ENCODE peak calls at places on chromosomes 1 and 21, in seven cellular contexts. One of them, this sample, is unnamed.

GRCh38 chr1:37323486-37324377 is 150.6 kb upstream of the ZC3H12A start:
- DNase-seq in GM06990: no peak
- DNase-seq in nephron progenitor cell: peak
- DNase-seq in dorsolateral prefrontal cortex: no peak
- DNase-seq in coronary artery: no peak
- DNase-seq in A549: peak
- DNase-seq in OCI-LY7: peak
- DNase-seq in this sample: peak

GRCh38 chr1:243268751-243269460 is 13.1 kb downstream of the SDCCAG8 start:
- DNase-seq in GM06990: no peak
- DNase-seq in nephron progenitor cell: no peak
- DNase-seq in dorsolateral prefrontal cortex: no peak
- DNase-seq in coronary artery: no peak
- DNase-seq in A549: peak
- DNase-seq in OCI-LY7: no peak
- DNase-seq in this sample: no peak

GRCh38 chr1:186617860-186618780 is 62.1 kb downstream of the PTGS2 start:
- DNase-seq in GM06990: peak
- DNase-seq in nephron progenitor cell: no peak
- DNase-seq in dorsolateral prefrontal cortex: no peak
- DNase-seq in coronary artery: peak
- DNase-seq in A549: peak
- DNase-seq in OCI-LY7: peak
- DNase-seq in this sample: no peak

GRCh38 chr1:64934115-64934880 is 32.1 kb downstream of the JAK1 start:
- DNase-seq in GM06990: no peak
- DNase-seq in nephron progenitor cell: no peak
- DNase-seq in dorsolateral prefrontal cortex: no peak
- DNase-seq in coronary artery: no peak
- DNase-seq in A549: peak
- DNase-seq in OCI-LY7: no peak
- DNase-seq in this sample: no peak

GRCh38 chr1:212608209-212608955 is at the start of gene ATF3:
- DNase-seq in GM06990: peak
- DNase-seq in nephron progenitor cell: peak
- DNase-seq in dorsolateral prefrontal cortex: peak
- DNase-seq in coronary artery: peak
- DNase-seq in A549: peak
- DNase-seq in OCI-LY7: peak
- DNase-seq in this sample: peak

GRCh38 chr1:178870944-178871343 is at the start of gene ANGPTL1:
- DNase-seq in GM06990: no peak
- DNase-seq in nephron progenitor cell: no peak
- DNase-seq in dorsolateral prefrontal cortex: no peak
- DNase-seq in coronary artery: no peak
- DNase-seq in A549: no peak
- DNase-seq in OCI-LY7: no peak
- DNase-seq in this sample: peak

GRCh38 chr1:94962745-94963265 is 35.9 kb upstream of the CNN3 start:
- DNase-seq in GM06990: peak
- DNase-seq in nephron progenitor cell: no peak
- DNase-seq in dorsolateral prefrontal cortex: no peak
- DNase-seq in coronary artery: no peak
- DNase-seq in A549: no peak
- DNase-seq in OCI-LY7: peak
- DNase-seq in this sample: no peak

GRCh38 chr1:221284028-221284427 is 404.8 kb downstream of the HLX start:
- DNase-seq in GM06990: no peak
- DNase-seq in nephron progenitor cell: no peak
- DNase-seq in dorsolateral prefrontal cortex: no peak
- DNase-seq in coronary artery: no peak
- DNase-seq in A549: no peak
- DNase-seq in OCI-LY7: no peak
- DNase-seq in this sample: no peak

GRCh38 chr1:205714190-205714905 is 34.0 kb upstream of the SLC45A3 start:
- DNase-seq in GM06990: no peak
- DNase-seq in nephron progenitor cell: no peak
- DNase-seq in dorsolateral prefrontal cortex: no peak
- DNase-seq in coronary artery: no peak
- DNase-seq in A549: peak
- DNase-seq in OCI-LY7: no peak
- DNase-seq in this sample: no peak

GRCh38 chr21:40625991-40626390 is 221.0 kb downstream of the DSCAM start:
- DNase-seq in GM06990: no peak
- DNase-seq in nephron progenitor cell: no peak
- DNase-seq in dorsolateral prefrontal cortex: no peak
- DNase-seq in coronary artery: no peak
- DNase-seq in A549: no peak
- DNase-seq in OCI-LY7: no peak
- DNase-seq in this sample: no peak

GRCh38 chr1:1041092-1041503 is 21.2 kb downstream of the AGRN start:
- DNase-seq in GM06990: no peak
- DNase-seq in nephron progenitor cell: no peak
- DNase-seq in dorsolateral prefrontal cortex: no peak
- DNase-seq in coronary artery: no peak
- DNase-seq in A549: no peak
- DNase-seq in OCI-LY7: no peak
- DNase-seq in this sample: no peak

GRCh38 chr1:159897962-159898361 is 2.0 kb downstream of the CFAP45 start:
- DNase-seq in GM06990: no peak
- DNase-seq in nephron progenitor cell: no peak
- DNase-seq in dorsolateral prefrontal cortex: no peak
- DNase-seq in coronary artery: no peak
- DNase-seq in A549: no peak
- DNase-seq in OCI-LY7: no peak
- DNase-seq in this sample: no peak

GRCh38 chr1:9111957-9112356 is 16.9 kb downstream of the GPR157 start:
- DNase-seq in GM06990: no peak
- DNase-seq in nephron progenitor cell: no peak
- DNase-seq in dorsolateral prefrontal cortex: peak
- DNase-seq in coronary artery: no peak
- DNase-seq in A549: no peak
- DNase-seq in OCI-LY7: no peak
- DNase-seq in this sample: no peak

GRCh38 chr21:26448751-26449150 is 124.3 kb downstream of the CYYR1 start:
- DNase-seq in GM06990: no peak
- DNase-seq in nephron progenitor cell: no peak
- DNase-seq in dorsolateral prefrontal cortex: no peak
- DNase-seq in coronary artery: no peak
- DNase-seq in A549: no peak
- DNase-seq in OCI-LY7: no peak
- DNase-seq in this sample: no peak

GRCh38 chr1:19495816-19496528 is 10.6 kb upstream of the CAPZB start:
- DNase-seq in GM06990: no peak
- DNase-seq in nephron progenitor cell: no peak
- DNase-seq in dorsolateral prefrontal cortex: no peak
- DNase-seq in coronary artery: no peak
- DNase-seq in A549: no peak
- DNase-seq in OCI-LY7: no peak
- DNase-seq in this sample: no peak

GRCh38 chr1:240350910-240351331 is 259.2 kb downstream of the FMN2 start:
- DNase-seq in GM06990: no peak
- DNase-seq in nephron progenitor cell: no peak
- DNase-seq in dorsolateral prefrontal cortex: no peak
- DNase-seq in coronary artery: no peak
- DNase-seq in A549: peak
- DNase-seq in OCI-LY7: no peak
- DNase-seq in this sample: no peak

GRCh38 chr1:167762061-167762746 is 40.4 kb downstream of the MPZL1 start:
- DNase-seq in GM06990: no peak
- DNase-seq in nephron progenitor cell: no peak
- DNase-seq in dorsolateral prefrontal cortex: no peak
- DNase-seq in coronary artery: no peak
- DNase-seq in A549: no peak
- DNase-seq in OCI-LY7: no peak
- DNase-seq in this sample: no peak

GRCh38 chr1:175088523-175088922 is 20.9 kb downstream of the TNN start:
- DNase-seq in GM06990: no peak
- DNase-seq in nephron progenitor cell: no peak
- DNase-seq in dorsolateral prefrontal cortex: no peak
- DNase-seq in coronary artery: no peak
- DNase-seq in A549: no peak
- DNase-seq in OCI-LY7: no peak
- DNase-seq in this sample: no peak

GRCh38 chr1:212699839-212700596 is at the start of gene BATF3:
- DNase-seq in GM06990: peak
- DNase-seq in nephron progenitor cell: peak
- DNase-seq in dorsolateral prefrontal cortex: peak
- DNase-seq in coronary artery: peak
- DNase-seq in A549: peak
- DNase-seq in OCI-LY7: peak
- DNase-seq in this sample: peak

GRCh38 chr1:236522937-236523703 is 662 bp upstream of the LGALS8 start:
- DNase-seq in GM06990: no peak
- DNase-seq in nephron progenitor cell: no peak
- DNase-seq in dorsolateral prefrontal cortex: no peak
- DNase-seq in coronary artery: no peak
- DNase-seq in A549: peak
- DNase-seq in OCI-LY7: no peak
- DNase-seq in this sample: no peak

GRCh38 chr1:186775881-186776560 is 52.7 kb upstream of the PLA2G4A start:
- DNase-seq in GM06990: no peak
- DNase-seq in nephron progenitor cell: no peak
- DNase-seq in dorsolateral prefrontal cortex: no peak
- DNase-seq in coronary artery: no peak
- DNase-seq in A549: no peak
- DNase-seq in OCI-LY7: no peak
- DNase-seq in this sample: no peak

GRCh38 chr1:4056989-4057388 is 156.9 kb upstream of the C1orf174 start:
- DNase-seq in GM06990: no peak
- DNase-seq in nephron progenitor cell: no peak
- DNase-seq in dorsolateral prefrontal cortex: no peak
- DNase-seq in coronary artery: no peak
- DNase-seq in A549: no peak
- DNase-seq in OCI-LY7: no peak
- DNase-seq in this sample: no peak

GRCh38 chr1:226530591-226530990 is 18.0 kb upstream of the STUM start:
- DNase-seq in GM06990: no peak
- DNase-seq in nephron progenitor cell: no peak
- DNase-seq in dorsolateral prefrontal cortex: no peak
- DNase-seq in coronary artery: no peak
- DNase-seq in A549: no peak
- DNase-seq in OCI-LY7: no peak
- DNase-seq in this sample: no peak

GRCh38 chr1:221777434-221778072 is 35.7 kb upstream of the DUSP10 start:
- DNase-seq in GM06990: peak
- DNase-seq in nephron progenitor cell: no peak
- DNase-seq in dorsolateral prefrontal cortex: no peak
- DNase-seq in coronary artery: no peak
- DNase-seq in A549: no peak
- DNase-seq in OCI-LY7: no peak
- DNase-seq in this sample: no peak

GRCh38 chr1:112344754-112345423 is 51.1 kb upstream of the CTTNBP2NL start:
- DNase-seq in GM06990: no peak
- DNase-seq in nephron progenitor cell: no peak
- DNase-seq in dorsolateral prefrontal cortex: no peak
- DNase-seq in coronary artery: no peak
- DNase-seq in A549: no peak
- DNase-seq in OCI-LY7: no peak
- DNase-seq in this sample: no peak
- TF ChIP-seq CTCF in GM06990: no peak
- TF ChIP-seq CTCF in nephron progenitor cell: no peak
- TF ChIP-seq CTCF in dorsolateral prefrontal cortex: no peak
- TF ChIP-seq CTCF in coronary artery: no peak
- TF ChIP-seq CTCF in A549: no peak
- TF ChIP-seq CTCF in OCI-LY7: no peak
- TF ChIP-seq CTCF in this sample: no peak

GRCh38 chr1:156970017-156970416 is 49.6 kb downstream of the LRRC71 start:
- DNase-seq in GM06990: no peak
- DNase-seq in nephron progenitor cell: no peak
- DNase-seq in dorsolateral prefrontal cortex: no peak
- DNase-seq in coronary artery: no peak
- DNase-seq in A549: no peak
- DNase-seq in OCI-LY7: peak
- DNase-seq in this sample: no peak
- TF ChIP-seq CTCF in GM06990: peak
- TF ChIP-seq CTCF in nephron progenitor cell: no peak
- TF ChIP-seq CTCF in dorsolateral prefrontal cortex: no peak
- TF ChIP-seq CTCF in coronary artery: no peak
- TF ChIP-seq CTCF in A549: peak
- TF ChIP-seq CTCF in OCI-LY7: peak
- TF ChIP-seq CTCF in this sample: peak

DNA sequence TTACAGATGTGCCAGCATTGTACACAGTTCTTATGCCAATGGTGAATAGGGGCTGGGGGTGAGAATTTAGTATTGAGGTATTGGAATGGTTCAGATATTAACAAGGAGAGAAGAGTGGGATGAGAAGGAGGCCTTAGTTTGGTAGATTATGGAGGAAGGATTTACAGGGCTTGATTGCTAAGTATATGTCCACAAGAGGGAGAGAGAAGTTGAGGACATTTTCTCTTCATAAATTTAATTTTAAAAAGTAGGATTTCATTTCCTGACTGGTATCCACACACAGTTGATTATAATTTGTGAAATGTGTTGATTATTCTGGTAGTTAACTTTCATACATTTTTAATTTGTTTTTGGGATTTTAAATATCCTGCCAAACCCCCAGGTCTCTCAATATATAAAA is 213.0 kb downstream of the ADGRL2 start:
- DNase-seq in GM06990: no peak
- DNase-seq in nephron progenitor cell: no peak
- DNase-seq in dorsolateral prefrontal cortex: no peak
- DNase-seq in coronary artery: no peak
- DNase-seq in A549: no peak
- DNase-seq in OCI-LY7: no peak
- DNase-seq in this sample: no peak
- TF ChIP-seq CTCF in GM06990: no peak
- TF ChIP-seq CTCF in nephron progenitor cell: no peak
- TF ChIP-seq CTCF in dorsolateral prefrontal cortex: no peak
- TF ChIP-seq CTCF in coronary artery: no peak
- TF ChIP-seq CTCF in A549: no peak
- TF ChIP-seq CTCF in OCI-LY7: no peak
- TF ChIP-seq CTCF in this sample: no peak

DNA sequence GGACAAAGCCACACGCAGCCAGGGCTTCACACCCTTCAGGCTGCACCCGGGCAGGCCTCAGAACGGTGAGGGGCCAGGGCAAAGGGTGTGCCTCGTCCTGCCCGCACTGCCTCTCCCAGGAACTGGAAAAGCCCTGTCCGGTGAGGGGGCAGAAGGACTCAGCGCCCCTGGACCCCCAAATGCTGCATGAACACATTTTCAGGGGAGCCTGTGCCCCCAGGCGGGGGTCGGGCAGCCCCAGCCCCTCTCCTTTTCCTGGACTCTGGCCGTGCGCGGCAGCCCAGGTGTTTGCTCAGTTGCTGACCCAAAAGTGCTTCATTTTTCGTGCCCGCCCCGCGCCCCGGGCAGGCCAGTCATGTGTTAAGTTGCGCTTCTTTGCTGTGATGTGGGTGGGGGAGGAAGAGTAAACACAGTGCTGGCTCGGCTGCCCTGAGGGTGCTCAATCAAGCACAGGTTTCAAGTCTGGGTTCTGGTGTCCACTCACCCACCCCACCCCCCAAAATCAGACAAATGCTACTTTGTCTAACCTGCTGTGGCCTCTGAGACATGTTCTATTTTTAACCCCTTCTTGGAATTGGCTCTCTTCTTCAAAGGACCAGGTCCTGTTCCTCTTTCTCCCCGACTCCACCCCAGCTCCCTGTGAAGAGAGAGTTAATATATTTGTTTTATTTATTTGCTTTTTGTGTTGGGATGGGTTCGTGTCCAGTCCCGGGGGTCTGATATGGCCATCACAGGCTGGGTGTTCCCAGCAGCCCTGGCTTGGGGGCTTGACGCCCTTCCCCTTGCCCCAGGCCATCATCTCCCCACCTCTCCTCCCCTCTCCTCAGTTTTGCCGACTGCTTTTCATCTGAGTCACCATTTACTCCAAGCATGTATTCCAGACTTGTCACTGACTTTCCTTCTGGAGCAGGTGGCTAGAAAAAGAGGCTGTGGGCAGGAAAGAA is 8.1 kb downstream of the PSRC1 start:
- DNase-seq in GM06990: no peak
- DNase-seq in nephron progenitor cell: peak
- DNase-seq in dorsolateral prefrontal cortex: no peak
- DNase-seq in coronary artery: peak
- DNase-seq in A549: peak
- DNase-seq in OCI-LY7: no peak
- DNase-seq in this sample: no peak
- TF ChIP-seq CTCF in GM06990: no peak
- TF ChIP-seq CTCF in nephron progenitor cell: no peak
- TF ChIP-seq CTCF in dorsolateral prefrontal cortex: no peak
- TF ChIP-seq CTCF in coronary artery: no peak
- TF ChIP-seq CTCF in A549: no peak
- TF ChIP-seq CTCF in OCI-LY7: no peak
- TF ChIP-seq CTCF in this sample: no peak

This sample was measured in endothelial cell.